ENCODE peak calls at places on chromosomes 4 and X, in seven cellular contexts. C, M, N, T, O, Y and K are unnamed samples.

GRCh38 chr4:168612435-168613139 is 115.7 kb downstream of the PALLD start:
- DNase-seq in M (no peak), O (peak), T (no peak), N (no peak), Y (no peak), C (no peak), K (no peak)

GRCh38 chrX:11470231-11470630 is 177.0 kb downstream of the AMELX start:
- DNase-seq in N (no peak), C (no peak), O (peak), M (no peak), T (no peak), Y (no peak), K (no peak)

GRCh38 chr4:87529187-87529586 is at the start of gene SPARCL1:
- DNase-seq in N (peak), Y (no peak), O (peak), C (peak), T (no peak), M (no peak), K (no peak)

GRCh38 chrX:45749375-45749774 is 548.7 kb upstream of the DIPK2B start:
- DNase-seq in N (no peak), M (no peak), Y (no peak), O (peak), T (no peak), C (no peak), K (no peak)

GRCh38 chr4:170872794-170873193 is 783.0 kb upstream of the AADAT start:
- DNase-seq in O (no peak), Y (no peak), T (no peak), M (no peak), C (no peak), N (no peak), K (no peak)

GRCh38 chr4:83285022-83285387 is 407 bp upstream of the COQ2 start:
- DNase-seq in O (peak), Y (no peak), T (peak), C (no peak), M (no peak), N (no peak), K (no peak)

GRCh38 chrX:114134465-114134864 is 449.4 kb upstream of the HTR2C start:
- DNase-seq in O (no peak), Y (no peak), C (no peak), T (no peak), N (no peak), M (no peak), K (no peak)

GRCh38 chr4:3418029-3418762 is 23.6 kb upstream of the HGFAC start:
- DNase-seq in M (peak), Y (no peak), O (no peak), N (peak), C (peak), T (no peak), K (peak)

GRCh38 chr4:122017296-122017695 is 65.4 kb upstream of the TRPC3 start:
- DNase-seq in N (no peak), M (no peak), O (no peak), Y (no peak), T (no peak), C (no peak), K (no peak)

GRCh38 chr4:150591904-150592303 is 10.0 kb downstream of the MAB21L2 start:
- DNase-seq in Y (no peak), T (no peak), O (no peak), N (no peak), C (no peak), M (no peak), K (no peak)

GRCh38 chr4:8386731-8387130 is 53.8 kb downstream of the ACOX3 start:
- DNase-seq in C (peak), M (no peak), N (peak), O (no peak), T (no peak), Y (no peak), K (peak)

GRCh38 chr4:3070709-3071500 is 3.4 kb downstream of the HTT-AS start:
- DNase-seq in Y (no peak), T (no peak), O (peak), N (no peak), M (no peak), C (no peak), K (no peak)

GRCh38 chr4:182142146-182143085 is 100.8 kb upstream of the TENM3 start:
- DNase-seq in O (peak), T (no peak), Y (peak), C (no peak), N (peak), M (peak), K (no peak)

GRCh38 chrX:9135901-9136510 is 102.1 kb upstream of the FAM9B start:
- DNase-seq in O (peak), Y (no peak), M (no peak), T (no peak), N (no peak), C (no peak), K (no peak)

GRCh38 chrX:107704181-107704580 is 71.4 kb downstream of the TSC22D3 start:
- DNase-seq in Y (no peak), O (no peak), T (no peak), N (no peak), C (no peak), M (no peak), K (no peak)

GRCh38 chr4:5710065-5710961 is 688 bp upstream of the EVC start:
- DNase-seq in O (peak), N (no peak), C (no peak), Y (no peak), M (no peak), T (no peak), K (no peak)

GRCh38 chr4:113756005-113756410 is 5.5 kb downstream of the CAMK2D start:
- DNase-seq in O (peak), C (no peak), Y (no peak), T (peak), M (no peak), N (no peak), K (no peak)

GRCh38 chrX:39157796-39158195 is 356.5 kb downstream of the MID1IP1 start:
- DNase-seq in N (no peak), C (no peak), O (peak), T (no peak), Y (no peak), M (no peak), K (no peak)

GRCh38 chrX:105282077-105282476 is 61.6 kb upstream of the TEX13A start:
- DNase-seq in T (peak), C (no peak), N (no peak), M (no peak), Y (no peak), O (no peak), K (no peak)

GRCh38 chr4:10354746-10355145 is 102.5 kb downstream of the ZNF518B start:
- DNase-seq in N (no peak), T (no peak), Y (no peak), O (no peak), C (no peak), M (no peak), K (no peak)

GRCh38 chr4:81606166-81606565 is 134.5 kb upstream of the RASGEF1B start:
- DNase-seq in N (no peak), Y (no peak), O (no peak), T (no peak), C (no peak), M (no peak), K (no peak)

GRCh38 chrX:136126892-136127406 is 20.4 kb upstream of the FHL1 start:
- DNase-seq in T (no peak), C (no peak), N (no peak), M (no peak), O (peak), Y (no peak), K (no peak)

GRCh38 chr4:76744253-76744921 is 153.6 kb downstream of the SOWAHB start:
- DNase-seq in Y (no peak), C (no peak), N (no peak), O (peak), T (peak), M (no peak), K (no peak)

GRCh38 chr4:77036206-77036605 is 39.6 kb downstream of the CCNI start:
- DNase-seq in M (no peak), Y (no peak), C (no peak), N (no peak), T (peak), O (peak), K (no peak)

GRCh38 chr4:154677300-154677699 is 64.8 kb upstream of the FGG start:
- DNase-seq in T (no peak), N (no peak), C (no peak), M (no peak), O (no peak), Y (no peak), K (no peak)

GRCh38 chrX:6257025-6257424 is 28.4 kb upstream of the NLGN4X start:
- DNase-seq in Y (no peak), M (no peak), N (no peak), C (no peak), O (no peak), T (no peak), K (no peak)

GRCh38 chr4:32745351-32745750 is 2025.2 kb downstream of the PCDH7 start:
- DNase-seq in C (no peak), T (no peak), N (no peak), M (no peak), Y (no peak), O (no peak), K (no peak)

GRCh38 chr4:108036252-108036651 is 46.6 kb downstream of the HADH start:
- DNase-seq in N (no peak), C (no peak), M (no peak), O (no peak), T (no peak), Y (peak), K (no peak)

GRCh38 chrX:8364369-8365141 is 100.1 kb upstream of the VCX3B start:
- DNase-seq in O (no peak), N (peak), M (peak), C (peak), Y (no peak), T (no peak), K (no peak)

GRCh38 chrX:43998374-43998773 is 25.2 kb upstream of the NDP start:
- DNase-seq in T (no peak), O (no peak), Y (no peak), M (no peak), N (no peak), C (no peak), K (no peak)

GRCh38 chr4:146243141-146243882 is 29.0 kb downstream of the REELD1 start:
- DNase-seq in Y (peak), N (no peak), T (no peak), C (peak), O (peak), M (peak), K (no peak)

GRCh38 chrX:6909396-6909795 is 238.1 kb upstream of the STS start:
- DNase-seq in O (no peak), M (no peak), N (no peak), T (no peak), Y (no peak), C (no peak), K (no peak)

GRCh38 chr4:40995850-40996249 is 218.5 kb downstream of the APBB2 start:
- DNase-seq in M (no peak), N (no peak), T (peak), O (peak), C (no peak), Y (no peak), K (no peak)